ENCODE peak calls at places on chromosomes 16 and 17, in seven cellular contexts. T is dorsolateral prefrontal cortex, Y is colonic mucosa, P is cardiac muscle cell, Q is kidney epithelial cell, H is tibial nerve, B is A549. V is an unnamed sample.

GRCh38 chr16:87681990-87682570 is 79.8 kb downstream of the JPH3 start:
- DNase-seq in P (peak; percentile 78), Q (no peak), T (no peak), B (peak; percentile 48), H (no peak), Y (no peak), V (no peak)

GRCh38 chr17:72591500-72592241 is 470.9 kb downstream of the SOX9 start:
- DNase-seq in Q (no peak), T (peak; percentile 22), H (no peak), Y (peak; percentile 32), B (no peak), P (peak; percentile 31), V (no peak)

GRCh38 chr16:88938933-88939813 is 37.8 kb downstream of the CBFA2T3 start:
- DNase-seq in B (no peak), H (no peak), Y (no peak), Q (no peak), T (no peak), P (no peak), V (no peak)

GRCh38 chr17:56112086-56112485 is 41.2 kb upstream of the ANKFN1 start:
- DNase-seq in T (no peak), H (no peak), B (no peak), Q (no peak), P (no peak), Y (no peak), V (no peak)

GRCh38 chr17:44359458-44360143 is 4.1 kb downstream of the FAM171A2 start:
- DNase-seq in P (no peak), T (no peak), B (no peak), Q (no peak), H (no peak), Y (no peak), V (no peak)

GRCh38 chr16:5523794-5524193 is 426.2 kb upstream of the EEF2KMT start:
- DNase-seq in P (no peak), H (no peak), B (no peak), Y (no peak), Q (no peak), T (no peak), V (no peak)

GRCh38 chr16:30377050-30377811 is 2.6 kb downstream of the MYL11 start:
- DNase-seq in T (no peak), H (no peak), Y (no peak), B (no peak), P (no peak), Q (no peak), V (no peak)

GRCh38 chr16:996672-997071 is 15.1 kb downstream of the SOX8 start:
- DNase-seq in Q (no peak), T (no peak), H (no peak), Y (no peak), P (no peak), B (no peak), V (no peak)

GRCh38 chr17:78769200-78769773 is 12.8 kb downstream of the CYTH1 start:
- DNase-seq in T (no peak), H (no peak), B (no peak), Q (no peak), P (peak; percentile 43), Y (no peak), V (no peak)

GRCh38 chr17:14351493-14351892 is 50.6 kb downstream of the HS3ST3B1 start:
- DNase-seq in P (no peak), Q (peak; percentile 5), T (no peak), Y (no peak), B (no peak), H (no peak), V (no peak)

GRCh38 chr16:53087101-53087500 is 32.3 kb downstream of the CHD9 start:
- DNase-seq in H (no peak), T (no peak), P (peak; percentile 33), Y (no peak), B (no peak), Q (no peak), V (no peak)

GRCh38 chr17:52207786-52208185 is 49.3 kb upstream of the CA10 start:
- DNase-seq in Y (no peak), Q (no peak), B (no peak), H (no peak), P (no peak), T (peak; percentile 67), V (no peak)

GRCh38 chr17:37708008-37708615 is 36.7 kb downstream of the HNF1B start:
- DNase-seq in B (peak; percentile 41), Y (peak; percentile 86), T (no peak), Q (no peak), P (no peak), H (no peak), V (peak; percentile 61)

GRCh38 chr17:83080641-83081560 is 1.5 kb downstream of the METRNL start:
- DNase-seq in T (no peak), P (peak; percentile 49), B (no peak), H (no peak), Q (no peak), Y (peak; percentile 53), V (no peak)

GRCh38 chr17:81291662-81292061 is 3.4 kb downstream of the SLC38A10 start:
- DNase-seq in P (peak; percentile 55), H (peak; percentile 69), T (peak; percentile 51), B (peak; percentile 77), Y (peak; percentile 86), Q (no peak), V (no peak)

GRCh38 chr17:80889897-80890550 is 101.6 kb upstream of the CHMP6 start:
- DNase-seq in Y (no peak), Q (no peak), H (no peak), P (no peak), T (no peak), B (no peak), V (no peak)

GRCh38 chr17:74748529-74749261 is at the start of gene NHERF1:
- DNase-seq in B (peak; percentile 90), H (peak; percentile 89), T (peak; percentile 98), Q (peak; percentile 70), P (peak; percentile 94), Y (peak; percentile 96), V (no peak)

GRCh38 chr17:10460062-10460461 is 9.3 kb downstream of the MYH4 start:
- DNase-seq in Y (no peak), B (no peak), Q (no peak), P (no peak), H (no peak), T (no peak), V (no peak)

GRCh38 chr16:19389246-19389645 is 28.4 kb upstream of the TMC5 start:
- DNase-seq in T (peak; percentile 6), Y (peak; percentile 91), Q (no peak), H (peak; percentile 17), B (peak; percentile 68), P (peak; percentile 43), V (no peak)

GRCh38 chr16:21985524-21985923 is 15.4 kb downstream of the PDZD9 start:
- DNase-seq in B (no peak), Q (no peak), Y (no peak), T (no peak), H (no peak), P (no peak), V (no peak)

GRCh38 chr16:84314373-84314772 is 19.7 kb downstream of the WFDC1 start:
- DNase-seq in B (no peak), Q (no peak), T (no peak), H (no peak), Y (no peak), P (no peak), V (no peak)

GRCh38 chr16:8855051-8855786 is 13.6 kb downstream of the CARHSP1 start:
- DNase-seq in T (no peak), B (no peak), Y (peak; percentile 20), Q (no peak), H (no peak), P (no peak), V (no peak)
- TF ChIP-seq CTCF in T (no peak), B (no peak), Y (no peak), Q (no peak), H (no peak), P (no peak), V (peak; percentile 39)

GRCh38 chr17:46003907-46004748 is 5.1 kb downstream of the STH start:
- DNase-seq in Q (no peak), T (peak; percentile 75), P (peak; percentile 38), H (no peak), B (no peak), Y (peak; percentile 75), V (no peak)
- H3K4me3 ChIP-seq in Q (no peak overlapping the region), T (no peak overlapping the region), P (no peak overlapping the region), H (no peak overlapping the region), B (no peak overlapping the region), Y (no peak overlapping the region), V (no peak overlapping the region)

GRCh38 chr16:11073407-11073806 is 129.0 kb downstream of the CLEC16A start:
- DNase-seq in B (no peak), P (no peak), H (no peak), Q (no peak), Y (no peak), T (no peak), V (no peak)
- TF ChIP-seq CTCF in B (no peak), P (no peak), H (no peak), Q (no peak), Y (no peak), T (no peak), V (no peak)

GRCh38 chr16:74837056-74837455 is 62.4 kb upstream of the FA2H start:
- DNase-seq in B (no peak), H (no peak), Y (no peak), T (no peak), Q (no peak), P (no peak), V (no peak)
- H3K4me3 ChIP-seq in B (no peak overlapping the region), H (no peak overlapping the region), Y (no peak overlapping the region), T (no peak overlapping the region), Q (no peak overlapping the region), P (no peak overlapping the region), V (no peak overlapping the region)

GRCh38 chr16:28983644-28984043 is 1.2 kb upstream of the LAT start:
- DNase-seq in Y (no peak), H (no peak), Q (no peak), P (no peak), B (no peak), T (no peak), V (no peak)

GRCh38 chr16:28982418-28982817 is 2.4 kb upstream of the LAT start:
- DNase-seq in B (no peak), P (no peak), Q (no peak), T (no peak), H (no peak), Y (no peak), V (no peak)

GRCh38 chr16:28980929-28981328 is 3.9 kb upstream of the LAT start:
- DNase-seq in H (no peak), P (no peak), Y (no peak), Q (no peak), B (no peak), T (no peak), V (no peak)

GRCh38 chr16:28982949-28983348 is 1.9 kb upstream of the LAT start:
- DNase-seq in Q (no peak), B (no peak), H (no peak), Y (no peak), P (no peak), T (no peak), V (no peak)

GRCh38 chr16:28981517-28981916 is 3.3 kb upstream of the LAT start:
- DNase-seq in Y (peak; percentile 52), P (no peak), Q (no peak), B (peak; percentile 61), T (no peak), H (no peak), V (no peak)
- TF ChIP-seq CTCF in Y (peak; percentile 28), P (peak; percentile 59), Q (peak; percentile 64), B (peak; percentile 37), T (peak; percentile 23), H (no peak), V (peak; percentile 68)

GRCh38 chr17:79814966-79815835 is 18.3 kb upstream of the CBX8 start:
- DNase-seq in P (peak; percentile 60), Y (peak; percentile 71), T (no peak), H (no peak), B (no peak), Q (no peak), V (no peak)
- H3K4me3 ChIP-seq in P (no peak overlapping the region), Y (peak overlapping the region; percentile 19), T (peak overlapping the region; percentile 23), H (no peak overlapping the region), B (no peak overlapping the region), Q (no peak overlapping the region), V (peak overlapping the region; percentile 20)

GRCh38 chr17:64492481-64493109 is 4.3 kb downstream of the POLG2 start:
- DNase-seq in Q (no peak), Y (no peak), T (no peak), P (peak; percentile 41), B (peak; percentile 48), H (no peak), V (no peak)
- TF ChIP-seq CTCF in Q (peak; percentile 40), Y (peak; percentile 45), T (peak; percentile 46), P (peak; percentile 54), B (peak; percentile 48), H (no peak), V (peak; percentile 46)